ENCODE peak calls at places on chromosomes 7 and 10, in four cellular contexts. R, C, I and P are unnamed samples.

GRCh38 chr7:73423519-73424485 is 9.8 kb upstream of the FZD9 start:
- DNase-seq in R (peak), C (no peak), I (peak), P (no peak)

GRCh38 chr7:40822861-40823260 is 688.1 kb downstream of the SUGCT start:
- DNase-seq in R (peak), C (no peak), I (no peak), P (no peak)

GRCh38 chr10:73625004-73625883 is 16.0 kb downstream of the MYOZ1 start:
- DNase-seq in R (peak), C (peak), I (peak), P (peak)

GRCh38 chr10:4663162-4663992 is 162.6 kb upstream of the AKR1E2 start:
- DNase-seq in R (peak), C (peak), I (peak), P (peak)

GRCh38 chr10:48944171-48944570 is 4.5 kb upstream of the LRRC18 start:
- DNase-seq in R (no peak), C (no peak), I (no peak), P (no peak)

GRCh38 chr7:24979470-24979862 is 512 bp downstream of the OSBPL3 start:
- DNase-seq in R (no peak), C (peak), I (no peak), P (peak)

GRCh38 chr10:22444219-22444788 is 99.0 kb downstream of the SPAG6 start:
- DNase-seq in R (no peak), C (no peak), I (no peak), P (no peak)

GRCh38 chr10:111335826-111336225 is 259.0 kb downstream of the ADRA2A start:
- DNase-seq in R (no peak), C (no peak), I (no peak), P (no peak)

GRCh38 chr10:1228463-1228975 is 172.3 kb downstream of the WDR37 start:
- DNase-seq in R (no peak), C (no peak), I (no peak), P (no peak)

GRCh38 chr10:10871312-10871711 is 146.4 kb upstream of the CELF2 start:
- DNase-seq in R (no peak), C (no peak), I (no peak), P (no peak)

GRCh38 chr10:50511512-50512213 is 112.1 kb downstream of the SGMS1 start:
- DNase-seq in R (peak), C (no peak), I (no peak), P (peak)

GRCh38 chr7:132115758-132116157 is 460.5 kb downstream of the PLXNA4 start:
- DNase-seq in R (no peak), C (no peak), I (no peak), P (no peak)

GRCh38 chr10:103284170-103284569 is 7.2 kb downstream of the INA start:
- DNase-seq in R (no peak), C (no peak), I (no peak), P (peak)

GRCh38 chr10:23354630-23355343 is 10.2 kb upstream of the C10orf67 start:
- DNase-seq in R (no peak), C (no peak), I (no peak), P (no peak)

GRCh38 chr7:129532375-129532774 is 30.0 kb downstream of the SMKR1 start:
- DNase-seq in R (no peak), C (no peak), I (no peak), P (no peak)

GRCh38 chr7:30459591-30460245 is 18.9 kb downstream of the NOD1 start:
- DNase-seq in R (peak), C (no peak), I (no peak), P (no peak)

GRCh38 chr7:102005933-102006332 is 188.5 kb downstream of the CUX1 start:
- DNase-seq in R (no peak), C (no peak), I (no peak), P (no peak)

GRCh38 chr10:100909506-100910260 is 3.1 kb upstream of the SLF2 start:
- DNase-seq in R (no peak), C (peak), I (peak), P (no peak)

GRCh38 chr10:17576768-17577167 is 40.4 kb downstream of the HACD1 start:
- DNase-seq in R (no peak), C (no peak), I (no peak), P (no peak)

GRCh38 chr10:104433611-104434010 is 80.0 kb downstream of the CFAP58 start:
- DNase-seq in R (no peak), C (no peak), I (no peak), P (no peak)

GRCh38 chr10:104427983-104428382 is 74.3 kb downstream of the CFAP58 start:
- DNase-seq in R (no peak), C (no peak), I (no peak), P (no peak)

GRCh38 chr10:104424719-104425118 is 71.1 kb downstream of the CFAP58 start:
- DNase-seq in R (no peak), C (no peak), I (no peak), P (peak)

GRCh38 chr10:104434601-104435000 is 81.0 kb downstream of the CFAP58 start:
- DNase-seq in R (no peak), C (no peak), I (no peak), P (peak)

DNA sequence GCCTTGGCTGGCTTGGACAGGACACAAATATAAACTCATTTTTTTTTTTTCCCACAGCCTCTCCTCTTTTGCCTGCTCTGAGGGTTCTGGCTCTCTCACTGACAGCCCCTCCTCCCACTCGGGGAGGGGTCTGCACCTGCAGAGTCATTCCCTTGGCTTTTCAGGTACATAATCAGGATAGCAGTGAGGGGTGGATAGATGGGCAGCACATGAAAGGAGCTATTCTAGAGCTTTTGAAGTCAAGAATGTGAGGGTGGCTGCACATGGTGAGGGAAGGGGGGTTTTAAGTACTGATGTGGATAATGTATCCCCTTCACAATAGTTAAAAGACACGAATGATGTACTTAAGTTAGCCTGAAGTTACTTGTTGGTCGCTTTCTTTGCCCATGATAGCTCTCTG is 76.2 kb downstream of the CFAP58 start:
- DNase-seq in R (no peak), C (no peak), I (peak), P (no peak)
- H3K4me3 ChIP-seq in R (no peak), C (no peak), I (peak), P (no peak)

DNA sequence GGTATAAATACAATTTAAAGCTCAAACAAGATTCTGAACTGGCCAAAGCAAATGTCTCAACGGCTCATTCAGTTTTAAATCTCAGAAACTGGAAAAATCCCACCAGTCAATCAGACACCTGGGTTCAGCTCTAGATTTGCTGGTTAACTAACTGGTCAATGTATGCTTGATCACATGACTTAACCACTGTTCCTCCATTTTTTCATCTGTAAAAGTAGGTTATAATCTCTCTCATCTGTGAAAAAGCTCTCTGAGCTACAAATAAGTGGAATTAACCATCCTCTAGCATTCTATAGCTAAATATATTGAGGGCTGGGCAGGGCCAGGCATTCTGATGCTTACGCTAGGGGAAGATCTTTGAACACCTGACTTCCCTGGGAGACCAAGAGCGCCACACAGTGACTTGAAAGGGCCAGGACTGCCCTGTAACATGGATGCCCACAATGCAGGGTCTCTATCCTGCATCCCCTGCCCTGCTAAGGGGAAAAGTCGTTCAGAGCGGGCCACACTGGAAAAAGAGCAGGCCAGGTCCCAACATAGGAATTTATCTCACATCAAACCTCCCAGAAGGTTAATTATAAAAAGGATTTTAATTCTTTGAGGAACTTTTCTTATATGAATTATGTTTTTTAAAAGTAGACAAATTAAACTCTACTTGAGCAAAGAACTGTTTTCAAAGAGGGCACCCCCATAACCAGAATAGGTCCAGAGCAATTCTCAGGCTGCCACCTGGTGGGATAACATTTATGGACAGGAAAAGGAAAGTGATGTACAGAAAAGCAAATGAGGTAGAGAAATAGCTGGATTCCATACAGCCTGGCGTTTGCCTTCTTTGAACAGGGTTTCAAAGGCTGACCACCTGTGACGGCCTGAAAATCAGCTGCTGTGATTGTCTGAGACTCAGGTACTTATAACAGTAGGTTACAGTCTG is 1.8 kb downstream of the RP9 start:
- DNase-seq in R (peak), C (peak), I (peak), P (peak)
- TF ChIP-seq CTCF in R (peak), C (peak), I (peak), P (peak)

DNA sequence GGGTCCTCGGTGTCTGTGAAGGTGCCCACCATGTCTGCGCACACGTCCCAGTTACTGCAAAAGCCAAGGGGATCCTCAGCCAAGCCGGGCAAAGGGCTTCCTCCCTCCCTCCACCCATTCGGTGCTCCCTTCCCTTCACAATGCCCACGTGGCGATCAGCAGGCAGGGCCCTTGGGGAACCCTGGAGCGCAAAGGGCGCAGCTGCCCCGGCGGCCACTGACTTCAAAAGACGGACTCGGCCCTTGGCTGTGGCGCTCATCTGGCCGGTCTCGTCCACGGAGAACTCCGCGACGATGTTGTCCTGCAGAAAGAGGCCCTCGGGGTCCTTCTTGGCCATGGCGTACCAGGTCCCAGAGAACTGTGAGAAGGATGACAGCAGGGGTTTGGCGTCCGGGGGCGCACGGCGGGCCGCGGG is 582 bp downstream of the RBP4 start:
- DNase-seq in R (no peak), C (no peak), I (no peak), P (no peak)
- H3K4me3 ChIP-seq in R (no peak), C (no peak), I (peak), P (no peak)

DNA sequence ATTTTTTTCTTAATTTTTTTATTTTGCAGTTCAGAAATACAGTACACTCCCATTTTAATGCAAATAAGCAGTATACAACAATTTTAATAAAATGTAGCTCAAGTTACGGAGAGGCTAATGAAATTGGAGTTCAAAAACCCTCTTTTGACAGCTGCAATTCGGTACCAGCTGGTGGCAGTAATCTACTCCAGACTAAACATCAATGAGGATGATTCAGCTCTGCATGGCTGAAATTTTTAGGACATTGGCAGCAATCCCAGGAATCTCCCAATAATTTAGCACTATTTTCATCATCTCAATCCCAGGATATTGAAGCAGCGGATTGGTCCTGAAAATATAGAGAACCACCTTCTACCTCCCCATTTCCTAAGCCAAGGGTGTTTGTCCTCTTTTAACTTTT is 278.8 kb downstream of the CACNA2D1 start:
- DNase-seq in R (peak), C (no peak), I (peak), P (peak)
- TF ChIP-seq CTCF in R (peak), C (peak), I (peak), P (peak)